ENCODE peak calls at places on chromosomes 5 and 9, in ten cellular contexts. S, N, E, U, B, A, I, V, D and C are unnamed samples.

GRCh38 chr5:103041071-103041676 is 78.8 kb downstream of the GIN1 start:
- DNase-seq in S (no peak), D (no peak), A (peak), V (peak), B (peak), E (no peak), I (peak), U (peak), N (no peak), C (no peak)

GRCh38 chr5:154285661-154286408 is 95.3 kb downstream of the GALNT10 start:
- DNase-seq in N (no peak), D (no peak), V (peak), S (no peak), A (no peak), U (no peak), E (no peak), I (no peak), B (peak), C (no peak)

GRCh38 chr5:38011641-38012188 is 171.9 kb upstream of the GDNF start:
- DNase-seq in D (no peak), N (no peak), A (no peak), I (no peak), E (no peak), V (no peak), B (no peak), U (no peak), S (no peak), C (no peak)

GRCh38 chr5:83475540-83476469 is 4.3 kb downstream of the VCAN start:
- DNase-seq in D (no peak), A (no peak), N (no peak), U (no peak), I (no peak), E (no peak), B (peak), S (no peak), V (no peak), C (no peak)

GRCh38 chr9:132514821-132515220 is 67.6 kb upstream of the BARHL1 start:
- DNase-seq in B (no peak), I (no peak), N (no peak), U (no peak), S (no peak), D (no peak), A (no peak), E (no peak), V (no peak), C (no peak)

GRCh38 chr5:9540791-9541190 is 5.1 kb downstream of the SEMA5A start:
- DNase-seq in V (no peak), B (peak), A (no peak), U (no peak), S (no peak), E (no peak), I (no peak), N (no peak), D (no peak), C (no peak)

GRCh38 chr9:95556521-95556920 is 39.8 kb upstream of the PTCH1 start:
- DNase-seq in U (no peak), V (no peak), N (no peak), I (no peak), A (no peak), E (no peak), S (no peak), D (no peak), B (no peak), C (no peak)

GRCh38 chr5:8176101-8176693 is 307.2 kb downstream of the MTRR start:
- DNase-seq in D (no peak), E (no peak), B (no peak), N (no peak), V (no peak), S (no peak), A (no peak), U (no peak), I (no peak), C (no peak)

GRCh38 chr5:119578937-119579336 is 50.4 kb upstream of the FAM170A start:
- DNase-seq in U (peak), D (no peak), E (no peak), A (peak), N (peak), I (peak), B (peak), V (peak), S (peak), C (no peak)

GRCh38 chr9:26655166-26655565 is 237.4 kb downstream of the CAAP1 start:
- DNase-seq in A (no peak), D (no peak), E (no peak), N (no peak), V (no peak), S (no peak), I (no peak), U (no peak), B (no peak), C (no peak)